ENCODE peak calls at places on chromosomes 2 and 18, in seven cellular contexts. One of them, this sample, is unnamed.

GRCh38 chr2:113981404-113982134 is 91.7 kb downstream of the ACTR3 start:
- DNase-seq in activated CD4-positive, alpha-beta T cell treated with anti-CD3 and anti-CD28 coated beads for 1 hour: no peak
- DNase-seq in fibroblast of lung: no peak
- DNase-seq in ELR: no peak
- DNase-seq in islet precursor cell: no peak
- DNase-seq in smooth muscle cell of the brain vasculature: no peak
- DNase-seq in HFFc6: no peak
- DNase-seq in this sample: no peak

GRCh38 chr2:8352300-8352699 is 329.6 kb upstream of the ID2 start:
- DNase-seq in activated CD4-positive, alpha-beta T cell treated with anti-CD3 and anti-CD28 coated beads for 1 hour: no peak
- DNase-seq in fibroblast of lung: no peak
- DNase-seq in ELR: no peak
- DNase-seq in islet precursor cell: no peak
- DNase-seq in smooth muscle cell of the brain vasculature: no peak
- DNase-seq in HFFc6: no peak
- DNase-seq in this sample: peak

GRCh38 chr2:239462671-239463506 is 62.1 kb upstream of the HDAC4 start:
- DNase-seq in activated CD4-positive, alpha-beta T cell treated with anti-CD3 and anti-CD28 coated beads for 1 hour: peak
- DNase-seq in fibroblast of lung: no peak
- DNase-seq in ELR: no peak
- DNase-seq in islet precursor cell: peak
- DNase-seq in smooth muscle cell of the brain vasculature: no peak
- DNase-seq in HFFc6: no peak
- DNase-seq in this sample: no peak

GRCh38 chr18:73638709-73639108 is 508.9 kb downstream of the FBXO15 start:
- DNase-seq in activated CD4-positive, alpha-beta T cell treated with anti-CD3 and anti-CD28 coated beads for 1 hour: no peak
- DNase-seq in fibroblast of lung: peak
- DNase-seq in ELR: peak
- DNase-seq in islet precursor cell: no peak
- DNase-seq in smooth muscle cell of the brain vasculature: no peak
- DNase-seq in HFFc6: peak
- DNase-seq in this sample: peak

GRCh38 chr2:70767094-70767698 is 804 bp downstream of the ADD2 start:
- DNase-seq in activated CD4-positive, alpha-beta T cell treated with anti-CD3 and anti-CD28 coated beads for 1 hour: no peak
- DNase-seq in fibroblast of lung: no peak
- DNase-seq in ELR: no peak
- DNase-seq in islet precursor cell: no peak
- DNase-seq in smooth muscle cell of the brain vasculature: no peak
- DNase-seq in HFFc6: no peak
- DNase-seq in this sample: no peak

GRCh38 chr2:240965296-240965904 is 33.0 kb upstream of the SNED1 start:
- DNase-seq in activated CD4-positive, alpha-beta T cell treated with anti-CD3 and anti-CD28 coated beads for 1 hour: no peak
- DNase-seq in fibroblast of lung: no peak
- DNase-seq in ELR: no peak
- DNase-seq in islet precursor cell: peak
- DNase-seq in smooth muscle cell of the brain vasculature: no peak
- DNase-seq in HFFc6: no peak
- DNase-seq in this sample: no peak

GRCh38 chr2:54771166-54771565 is 47.7 kb downstream of the EML6 start:
- DNase-seq in activated CD4-positive, alpha-beta T cell treated with anti-CD3 and anti-CD28 coated beads for 1 hour: no peak
- DNase-seq in fibroblast of lung: no peak
- DNase-seq in ELR: peak
- DNase-seq in islet precursor cell: no peak
- DNase-seq in smooth muscle cell of the brain vasculature: no peak
- DNase-seq in HFFc6: peak
- DNase-seq in this sample: no peak

GRCh38 chr2:218896501-218897393 is 16.1 kb downstream of the WNT10A start:
- DNase-seq in activated CD4-positive, alpha-beta T cell treated with anti-CD3 and anti-CD28 coated beads for 1 hour: peak
- DNase-seq in fibroblast of lung: no peak
- DNase-seq in ELR: peak
- DNase-seq in islet precursor cell: peak
- DNase-seq in smooth muscle cell of the brain vasculature: no peak
- DNase-seq in HFFc6: no peak
- DNase-seq in this sample: no peak

GRCh38 chr18:55998071-55998522 is 410.1 kb upstream of the TCF4 start:
- DNase-seq in activated CD4-positive, alpha-beta T cell treated with anti-CD3 and anti-CD28 coated beads for 1 hour: no peak
- DNase-seq in fibroblast of lung: peak
- DNase-seq in ELR: peak
- DNase-seq in islet precursor cell: peak
- DNase-seq in smooth muscle cell of the brain vasculature: no peak
- DNase-seq in HFFc6: peak
- DNase-seq in this sample: no peak

GRCh38 chr2:37776487-37776886 is 105.0 kb upstream of the CDC42EP3 start:
- DNase-seq in activated CD4-positive, alpha-beta T cell treated with anti-CD3 and anti-CD28 coated beads for 1 hour: no peak
- DNase-seq in fibroblast of lung: peak
- DNase-seq in ELR: peak
- DNase-seq in islet precursor cell: peak
- DNase-seq in smooth muscle cell of the brain vasculature: no peak
- DNase-seq in HFFc6: peak
- DNase-seq in this sample: peak

GRCh38 chr2:229235136-229235914 is 35.8 kb downstream of the PID1 start:
- DNase-seq in activated CD4-positive, alpha-beta T cell treated with anti-CD3 and anti-CD28 coated beads for 1 hour: no peak
- DNase-seq in fibroblast of lung: peak
- DNase-seq in ELR: peak
- DNase-seq in islet precursor cell: peak
- DNase-seq in smooth muscle cell of the brain vasculature: no peak
- DNase-seq in HFFc6: peak
- DNase-seq in this sample: peak

GRCh38 chr2:44271296-44271695 is 4.0 kb upstream of the SLC3A1 start:
- DNase-seq in activated CD4-positive, alpha-beta T cell treated with anti-CD3 and anti-CD28 coated beads for 1 hour: no peak
- DNase-seq in fibroblast of lung: no peak
- DNase-seq in ELR: no peak
- DNase-seq in islet precursor cell: no peak
- DNase-seq in smooth muscle cell of the brain vasculature: no peak
- DNase-seq in HFFc6: no peak
- DNase-seq in this sample: no peak

GRCh38 chr2:404581-404980 is 116.7 kb upstream of the ALKAL2 start:
- DNase-seq in activated CD4-positive, alpha-beta T cell treated with anti-CD3 and anti-CD28 coated beads for 1 hour: no peak
- DNase-seq in fibroblast of lung: no peak
- DNase-seq in ELR: no peak
- DNase-seq in islet precursor cell: peak
- DNase-seq in smooth muscle cell of the brain vasculature: no peak
- DNase-seq in HFFc6: no peak
- DNase-seq in this sample: no peak

GRCh38 chr2:101109451-101110140 is 41.6 kb downstream of the TBC1D8 start:
- DNase-seq in activated CD4-positive, alpha-beta T cell treated with anti-CD3 and anti-CD28 coated beads for 1 hour: no peak
- DNase-seq in fibroblast of lung: peak
- DNase-seq in ELR: no peak
- DNase-seq in islet precursor cell: no peak
- DNase-seq in smooth muscle cell of the brain vasculature: no peak
- DNase-seq in HFFc6: no peak
- DNase-seq in this sample: peak

GRCh38 chr18:35378206-35378795 is 1.2 kb upstream of the ZNF396 start:
- DNase-seq in activated CD4-positive, alpha-beta T cell treated with anti-CD3 and anti-CD28 coated beads for 1 hour: no peak
- DNase-seq in fibroblast of lung: no peak
- DNase-seq in ELR: peak
- DNase-seq in islet precursor cell: no peak
- DNase-seq in smooth muscle cell of the brain vasculature: no peak
- DNase-seq in HFFc6: peak
- DNase-seq in this sample: no peak

GRCh38 chr2:220198911-220199310 is 571.5 kb downstream of the SLC4A3 start:
- DNase-seq in activated CD4-positive, alpha-beta T cell treated with anti-CD3 and anti-CD28 coated beads for 1 hour: no peak
- DNase-seq in fibroblast of lung: peak
- DNase-seq in ELR: peak
- DNase-seq in islet precursor cell: no peak
- DNase-seq in smooth muscle cell of the brain vasculature: peak
- DNase-seq in HFFc6: peak
- DNase-seq in this sample: peak

GRCh38 chr2:145066151-145066661 is 546.3 kb upstream of the ZEB2 start:
- DNase-seq in activated CD4-positive, alpha-beta T cell treated with anti-CD3 and anti-CD28 coated beads for 1 hour: no peak
- DNase-seq in fibroblast of lung: peak
- DNase-seq in ELR: no peak
- DNase-seq in islet precursor cell: no peak
- DNase-seq in smooth muscle cell of the brain vasculature: peak
- DNase-seq in HFFc6: no peak
- DNase-seq in this sample: no peak

GRCh38 chr2:78979380-78980238 is 45.9 kb upstream of the REG3G start:
- DNase-seq in activated CD4-positive, alpha-beta T cell treated with anti-CD3 and anti-CD28 coated beads for 1 hour: no peak
- DNase-seq in fibroblast of lung: peak
- DNase-seq in ELR: peak
- DNase-seq in islet precursor cell: peak
- DNase-seq in smooth muscle cell of the brain vasculature: no peak
- DNase-seq in HFFc6: no peak
- DNase-seq in this sample: no peak

GRCh38 chr2:40760071-40760666 is 308.3 kb upstream of the SLC8A1 start:
- DNase-seq in activated CD4-positive, alpha-beta T cell treated with anti-CD3 and anti-CD28 coated beads for 1 hour: no peak
- DNase-seq in fibroblast of lung: peak
- DNase-seq in ELR: peak
- DNase-seq in islet precursor cell: peak
- DNase-seq in smooth muscle cell of the brain vasculature: peak
- DNase-seq in HFFc6: peak
- DNase-seq in this sample: peak

GRCh38 chr2:99150691-99151090 is 4.1 kb downstream of the TSGA10 start:
- DNase-seq in activated CD4-positive, alpha-beta T cell treated with anti-CD3 and anti-CD28 coated beads for 1 hour: no peak
- DNase-seq in fibroblast of lung: peak
- DNase-seq in ELR: no peak
- DNase-seq in islet precursor cell: no peak
- DNase-seq in smooth muscle cell of the brain vasculature: no peak
- DNase-seq in HFFc6: no peak
- DNase-seq in this sample: peak

GRCh38 chr2:138841459-138841858 is 61.3 kb upstream of the NXPH2 start:
- DNase-seq in activated CD4-positive, alpha-beta T cell treated with anti-CD3 and anti-CD28 coated beads for 1 hour: no peak
- DNase-seq in fibroblast of lung: no peak
- DNase-seq in ELR: no peak
- DNase-seq in islet precursor cell: no peak
- DNase-seq in smooth muscle cell of the brain vasculature: no peak
- DNase-seq in HFFc6: no peak
- DNase-seq in this sample: no peak